ENCODE peak calls at places on chromosomes 12 and 14, in nine cellular contexts. X, O, A, R, Y, H, N, F and S are unnamed samples.

GRCh38 chr12:106753526-106753925 is 21.0 kb upstream of the RIC8B start:
- DNase-seq in X (no peak), O (peak), A (no peak), R (no peak), Y (peak), H (no peak), N (peak), F (no peak), S (no peak)

GRCh38 chr12:6104842-6105241 is 19.6 kb downstream of the VWF start:
- DNase-seq in X (no peak), O (no peak), A (no peak), R (no peak), Y (no peak), H (no peak), N (no peak), F (no peak), S (no peak)

GRCh38 chr12:11745112-11745511 is 95.6 kb downstream of the ETV6 start:
- DNase-seq in X (no peak), O (no peak), A (no peak), R (no peak), Y (no peak), H (no peak), N (no peak), F (no peak), S (no peak)

GRCh38 chr14:80136358-80136757 is 74.9 kb downstream of the DIO2 start:
- DNase-seq in X (no peak), O (no peak), A (no peak), R (no peak), Y (peak), H (no peak), N (no peak), F (no peak), S (no peak)

GRCh38 chr14:50082308-50082742 is 34.0 kb downstream of the VCPKMT start:
- DNase-seq in X (no peak), O (no peak), A (no peak), R (no peak), Y (no peak), H (no peak), N (peak), F (no peak), S (no peak)

GRCh38 chr14:23577004-23577681 is 1.4 kb downstream of the JPH4 start:
- DNase-seq in X (no peak), O (no peak), A (no peak), R (peak), Y (no peak), H (no peak), N (no peak), F (no peak), S (no peak)

GRCh38 chr12:6234214-6234613 is 34.0 kb downstream of the CD9 start:
- DNase-seq in X (no peak), O (no peak), A (no peak), R (peak), Y (no peak), H (peak), N (no peak), F (no peak), S (no peak)

GRCh38 chr12:6241495-6241894 is 41.3 kb downstream of the CD9 start:
- DNase-seq in X (no peak), O (no peak), A (no peak), R (no peak), Y (no peak), H (no peak), N (no peak), F (no peak), S (peak)

GRCh38 chr12:2242816-2243215 is 190.0 kb downstream of the CACNA1C start:
- DNase-seq in X (no peak), O (no peak), A (no peak), R (no peak), Y (no peak), H (no peak), N (no peak), F (no peak), S (no peak)

GRCh38 chr14:100149789-100150611 is 9.4 kb downstream of the DEGS2 start:
- DNase-seq in X (no peak), O (no peak), A (no peak), R (no peak), Y (peak), H (no peak), N (no peak), F (no peak), S (no peak)

GRCh38 chr14:92797935-92798653 is 4.0 kb downstream of the GOLGA5 start:
- DNase-seq in X (no peak), O (no peak), A (no peak), R (no peak), Y (no peak), H (no peak), N (no peak), F (no peak), S (peak)

GRCh38 chr12:131315601-131316000 is 361.9 kb downstream of the ADGRD1 start:
- DNase-seq in X (no peak), O (no peak), A (no peak), R (no peak), Y (no peak), H (no peak), N (no peak), F (no peak), S (no peak)

GRCh38 chr12:39935275-39935674 is 170.6 kb downstream of the SLC2A13 start:
- DNase-seq in X (no peak), O (no peak), A (no peak), R (peak), Y (peak), H (peak), N (no peak), F (no peak), S (peak)

GRCh38 chr12:43131304-43131703 is 420.7 kb downstream of the ADAMTS20 start:
- DNase-seq in X (no peak), O (no peak), A (no peak), R (no peak), Y (no peak), H (no peak), N (no peak), F (no peak), S (no peak)

GRCh38 chr12:113875681-113876080 is 90.4 kb downstream of the RBM19 start:
- DNase-seq in X (peak), O (no peak), A (no peak), R (no peak), Y (no peak), H (no peak), N (no peak), F (no peak), S (no peak)

GRCh38 chr12:77925536-77926108 is 94.9 kb downstream of the NAV3 start:
- DNase-seq in X (peak), O (peak), A (peak), R (peak), Y (peak), H (peak), N (peak), F (peak), S (peak)

GRCh38 chr12:105018001-105018400 is 31.9 kb downstream of the NOPCHAP1 start:
- DNase-seq in X (no peak), O (no peak), A (no peak), R (no peak), Y (peak), H (no peak), N (no peak), F (no peak), S (no peak)

GRCh38 chr12:54933381-54933780 is 51.2 kb downstream of the TESPA1 start:
- DNase-seq in X (no peak), O (no peak), A (no peak), R (no peak), Y (peak), H (no peak), N (peak), F (no peak), S (no peak)

GRCh38 chr14:77491056-77491455 is 7.6 kb downstream of the ISM2 start:
- DNase-seq in X (no peak), O (no peak), A (no peak), R (no peak), Y (no peak), H (no peak), N (no peak), F (no peak), S (no peak)

GRCh38 chr12:43551971-43552559 is at the start of gene ADAMTS20:
- DNase-seq in X (no peak), O (no peak), A (no peak), R (peak), Y (no peak), H (no peak), N (no peak), F (no peak), S (peak)

GRCh38 chr12:95218852-95219171 is 1.2 kb downstream of the VEZT start:
- DNase-seq in X (no peak), O (no peak), A (no peak), R (no peak), Y (no peak), H (no peak), N (peak), F (no peak), S (peak)

GRCh38 chr12:107225626-107226025 is 132.3 kb upstream of the CRY1 start:
- DNase-seq in X (no peak), O (no peak), A (no peak), R (peak), Y (no peak), H (peak), N (no peak), F (no peak), S (peak)

GRCh38 chr14:90381999-90382451 is 14.8 kb upstream of the CALM1 start:
- DNase-seq in X (peak), O (no peak), A (peak), R (no peak), Y (peak), H (no peak), N (peak), F (no peak), S (no peak)